ENCODE peak calls at places on chromosome 2, in five cellular contexts. One of them, this sample, is unnamed.

GRCh38 chr2:105809723-105810122 is 65.0 kb downstream of the NCK2 start:
- DNase-seq in T-helper 2 cell: no peak
- DNase-seq in skeletal muscle cell: no peak
- DNase-seq in fibroblast of mammary gland: no peak
- DNase-seq in iris pigment epithelial cell: no peak
- DNase-seq in this sample: no peak

GRCh38 chr2:237091779-237092436 is 6.2 kb downstream of the COPS8 start:
- DNase-seq in iris pigment epithelial cell: peak; percentile 89
- DNase-seq in fibroblast of mammary gland: peak; percentile 94
- DNase-seq in skeletal muscle cell: peak; percentile 85
- DNase-seq in T-helper 2 cell: no peak
- DNase-seq in this sample: no peak

GRCh38 chr2:89837962-89838625 is 1146.6 kb downstream of the RPIA start:
- DNase-seq in iris pigment epithelial cell: peak; percentile 36
- DNase-seq in skeletal muscle cell: no peak
- DNase-seq in T-helper 2 cell: no peak
- DNase-seq in fibroblast of mammary gland: peak; percentile 42
- DNase-seq in this sample: no peak

GRCh38 chr2:217362710-217363109 is 502.8 kb upstream of the TNP1 start:
- DNase-seq in fibroblast of mammary gland: no peak
- DNase-seq in skeletal muscle cell: no peak
- DNase-seq in iris pigment epithelial cell: no peak
- DNase-seq in T-helper 2 cell: no peak
- DNase-seq in this sample: no peak

GRCh38 chr2:47174731-47175361 is 19.7 kb upstream of the STPG4 start:
- DNase-seq in T-helper 2 cell: no peak
- DNase-seq in fibroblast of mammary gland: peak; percentile 56
- DNase-seq in skeletal muscle cell: no peak
- DNase-seq in iris pigment epithelial cell: peak; percentile 55
- DNase-seq in this sample: peak; percentile 36

GRCh38 chr2:241741016-241741415 is 6.6 kb downstream of the D2HGDH start:
- DNase-seq in skeletal muscle cell: no peak
- DNase-seq in iris pigment epithelial cell: no peak
- DNase-seq in T-helper 2 cell: peak; percentile 12
- DNase-seq in fibroblast of mammary gland: no peak
- DNase-seq in this sample: no peak

GRCh38 chr2:103788875-103789715 is 1027.3 kb downstream of the TMEM182 start:
- DNase-seq in T-helper 2 cell: no peak
- DNase-seq in fibroblast of mammary gland: peak; percentile 16
- DNase-seq in iris pigment epithelial cell: peak; percentile 24
- DNase-seq in skeletal muscle cell: no peak
- DNase-seq in this sample: no peak

GRCh38 chr2:10550206-10551001 is 102.3 kb upstream of the ODC1 start:
- DNase-seq in fibroblast of mammary gland: no peak
- DNase-seq in skeletal muscle cell: no peak
- DNase-seq in T-helper 2 cell: no peak
- DNase-seq in iris pigment epithelial cell: no peak
- DNase-seq in this sample: no peak